ENCODE peak calls at places on chromosomes 4 and X, in five cellular contexts. One of them, this sample, is unnamed.

GRCh38 chrX:119826399-119826959 is 26.3 kb downstream of the UPF3B start:
- DNase-seq in glomerular endothelial cell: no peak
- DNase-seq in spleen: no peak
- DNase-seq in substantia nigra: no peak
- DNase-seq in kidney tubule cell: peak
- DNase-seq in this sample: no peak

GRCh38 chr4:174648859-174649258 is 126.6 kb upstream of the HPGD start:
- DNase-seq in spleen: no peak
- DNase-seq in kidney tubule cell: no peak
- DNase-seq in substantia nigra: no peak
- DNase-seq in glomerular endothelial cell: no peak
- DNase-seq in this sample: no peak

GRCh38 chr4:2330119-2331042 is 68.5 kb upstream of the MXD4 start:
- DNase-seq in glomerular endothelial cell: peak
- DNase-seq in substantia nigra: no peak
- DNase-seq in spleen: peak
- DNase-seq in kidney tubule cell: peak
- DNase-seq in this sample: no peak

GRCh38 chrX:115357316-115357715 is 67.8 kb downstream of the LUZP4 start:
- DNase-seq in glomerular endothelial cell: no peak
- DNase-seq in kidney tubule cell: no peak
- DNase-seq in spleen: no peak
- DNase-seq in substantia nigra: no peak
- DNase-seq in this sample: no peak

GRCh38 chr4:124146071-124146470 is 566.5 kb downstream of the ANKRD50 start:
- DNase-seq in kidney tubule cell: no peak
- DNase-seq in substantia nigra: no peak
- DNase-seq in glomerular endothelial cell: no peak
- DNase-seq in spleen: no peak
- DNase-seq in this sample: no peak

GRCh38 chrX:154542723-154543424 is 3.8 kb downstream of the G6PD start:
- DNase-seq in kidney tubule cell: no peak
- DNase-seq in glomerular endothelial cell: no peak
- DNase-seq in substantia nigra: no peak
- DNase-seq in spleen: peak
- DNase-seq in this sample: no peak

GRCh38 chr4:94714360-94714759 is 43.4 kb upstream of the BMPR1B start:
- DNase-seq in kidney tubule cell: no peak
- DNase-seq in glomerular endothelial cell: no peak
- DNase-seq in spleen: no peak
- DNase-seq in substantia nigra: no peak
- DNase-seq in this sample: no peak

GRCh38 chrX:64975989-64976672 is at the start of gene ZC4H2:
- DNase-seq in substantia nigra: peak
- DNase-seq in glomerular endothelial cell: peak
- DNase-seq in spleen: peak
- DNase-seq in kidney tubule cell: peak
- DNase-seq in this sample: peak

GRCh38 chr4:3201718-3202702 is 46.9 kb upstream of the MSANTD1 start:
- DNase-seq in substantia nigra: no peak
- DNase-seq in glomerular endothelial cell: no peak
- DNase-seq in spleen: no peak
- DNase-seq in kidney tubule cell: peak
- DNase-seq in this sample: peak

GRCh38 chrX:74545880-74546279 is 68.5 kb downstream of the RLIM start:
- DNase-seq in spleen: no peak
- DNase-seq in substantia nigra: no peak
- DNase-seq in glomerular endothelial cell: no peak
- DNase-seq in kidney tubule cell: no peak
- DNase-seq in this sample: no peak

GRCh38 chr4:94897023-94897422 is 139.3 kb downstream of the BMPR1B start:
- DNase-seq in kidney tubule cell: no peak
- DNase-seq in spleen: no peak
- DNase-seq in glomerular endothelial cell: no peak
- DNase-seq in substantia nigra: no peak
- DNase-seq in this sample: no peak

GRCh38 chr4:10640535-10641159 is 43.9 kb downstream of the CLNK start:
- DNase-seq in spleen: no peak
- DNase-seq in substantia nigra: no peak
- DNase-seq in glomerular endothelial cell: no peak
- DNase-seq in kidney tubule cell: no peak
- DNase-seq in this sample: no peak